ENCODE peak calls at places on chromosomes 3 and 15, in five cellular contexts. One of them, this sample, is unnamed.

GRCh38 chr3:76063019-76063418 is 277.7 kb upstream of the ZNF717 start:
- DNase-seq in neural progenitor cell: no peak
- DNase-seq in endothelial cell of umbilical vein: no peak
- DNase-seq in upper lobe of left lung: no peak
- DNase-seq in tibial artery: no peak
- DNase-seq in this sample: no peak

GRCh38 chr3:80677796-80678195 is 910.0 kb upstream of the ROBO1 start:
- DNase-seq in neural progenitor cell: no peak
- DNase-seq in endothelial cell of umbilical vein: peak
- DNase-seq in upper lobe of left lung: no peak
- DNase-seq in tibial artery: no peak
- DNase-seq in this sample: no peak

GRCh38 chr3:138180375-138181029 is 5.8 kb upstream of the DBR1 start:
- DNase-seq in neural progenitor cell: peak
- DNase-seq in endothelial cell of umbilical vein: peak
- DNase-seq in upper lobe of left lung: no peak
- DNase-seq in tibial artery: no peak
- DNase-seq in this sample: no peak

GRCh38 chr3:69929019-69929418 is 70.5 kb upstream of the SAMMSON start:
- DNase-seq in neural progenitor cell: no peak
- DNase-seq in endothelial cell of umbilical vein: no peak
- DNase-seq in upper lobe of left lung: no peak
- DNase-seq in tibial artery: no peak
- DNase-seq in this sample: no peak

GRCh38 chr3:169299129-169299528 is 364.4 kb downstream of the MECOM start:
- DNase-seq in neural progenitor cell: no peak
- DNase-seq in endothelial cell of umbilical vein: no peak
- DNase-seq in upper lobe of left lung: no peak
- DNase-seq in tibial artery: no peak
- DNase-seq in this sample: no peak

GRCh38 chr3:71805199-71805598 is 20.3 kb upstream of the PROK2 start:
- DNase-seq in neural progenitor cell: no peak
- DNase-seq in endothelial cell of umbilical vein: no peak
- DNase-seq in upper lobe of left lung: peak
- DNase-seq in tibial artery: no peak
- DNase-seq in this sample: no peak

GRCh38 chr3:46692566-46692983 is 904 bp downstream of the ALS2CL start:
- DNase-seq in neural progenitor cell: peak
- DNase-seq in endothelial cell of umbilical vein: peak
- DNase-seq in upper lobe of left lung: peak
- DNase-seq in tibial artery: no peak
- DNase-seq in this sample: peak

GRCh38 chr15:63070681-63071129 is 28.2 kb downstream of the TPM1 start:
- DNase-seq in neural progenitor cell: no peak
- DNase-seq in endothelial cell of umbilical vein: no peak
- DNase-seq in upper lobe of left lung: no peak
- DNase-seq in tibial artery: no peak
- DNase-seq in this sample: no peak

GRCh38 chr15:73322665-73323373 is 45.9 kb downstream of the HCN4 start:
- DNase-seq in neural progenitor cell: no peak
- DNase-seq in endothelial cell of umbilical vein: no peak
- DNase-seq in upper lobe of left lung: no peak
- DNase-seq in tibial artery: no peak
- DNase-seq in this sample: no peak

GRCh38 chr15:29708519-29708918 is 113.7 kb downstream of the TJP1 start:
- DNase-seq in neural progenitor cell: no peak
- DNase-seq in endothelial cell of umbilical vein: no peak
- DNase-seq in upper lobe of left lung: no peak
- DNase-seq in tibial artery: no peak
- DNase-seq in this sample: no peak

GRCh38 chr3:146334151-146334550 is 83.2 kb upstream of the PLSCR4 start:
- DNase-seq in neural progenitor cell: no peak
- DNase-seq in endothelial cell of umbilical vein: peak
- DNase-seq in upper lobe of left lung: no peak
- DNase-seq in tibial artery: peak
- DNase-seq in this sample: no peak

GRCh38 chr3:159865042-159865579 is 123.5 kb upstream of the IL12A start:
- DNase-seq in neural progenitor cell: no peak
- DNase-seq in endothelial cell of umbilical vein: no peak
- DNase-seq in upper lobe of left lung: no peak
- DNase-seq in tibial artery: no peak
- DNase-seq in this sample: no peak

GRCh38 chr3:186849392-186849975 is 7.0 kb downstream of the ADIPOQ start:
- DNase-seq in neural progenitor cell: peak
- DNase-seq in endothelial cell of umbilical vein: peak
- DNase-seq in upper lobe of left lung: no peak
- DNase-seq in tibial artery: no peak
- DNase-seq in this sample: no peak

GRCh38 chr3:58055309-58055708 is 47.1 kb downstream of the FLNB start:
- DNase-seq in neural progenitor cell: no peak
- DNase-seq in endothelial cell of umbilical vein: no peak
- DNase-seq in upper lobe of left lung: no peak
- DNase-seq in tibial artery: no peak
- DNase-seq in this sample: no peak

GRCh38 chr3:177465243-177465642 is 268.0 kb upstream of the TBL1XR1 start:
- DNase-seq in neural progenitor cell: no peak
- DNase-seq in endothelial cell of umbilical vein: no peak
- DNase-seq in upper lobe of left lung: no peak
- DNase-seq in tibial artery: peak
- DNase-seq in this sample: no peak

DNA sequence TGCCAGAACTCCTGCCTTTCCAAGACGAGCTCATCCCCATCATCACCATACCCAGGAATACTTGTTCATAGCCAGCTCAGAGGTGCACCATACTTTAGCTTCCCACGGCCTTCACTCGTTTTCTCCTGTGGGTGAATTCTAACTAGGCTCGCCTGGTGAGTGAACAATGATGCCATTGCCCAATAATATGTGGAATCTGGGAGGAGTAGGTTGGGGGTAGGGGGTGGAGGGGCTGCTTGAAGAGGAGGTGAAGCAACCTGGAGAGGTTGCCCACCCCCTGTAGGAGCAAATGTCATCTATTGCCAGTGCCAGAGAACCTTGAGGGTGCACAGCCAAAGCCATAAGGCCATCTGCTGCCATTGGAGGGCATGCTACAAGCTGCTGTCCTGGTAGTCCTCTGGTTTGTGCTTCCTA is 592 bp upstream of the ZNF445 start:
- DNase-seq in neural progenitor cell: no peak
- DNase-seq in endothelial cell of umbilical vein: no peak
- DNase-seq in upper lobe of left lung: no peak
- DNase-seq in tibial artery: no peak
- DNase-seq in this sample: no peak
- H3K27ac ChIP-seq in neural progenitor cell: no peak
- H3K27ac ChIP-seq in endothelial cell of umbilical vein: no peak
- H3K27ac ChIP-seq in upper lobe of left lung: peak
- H3K27ac ChIP-seq in tibial artery: no peak
- H3K27ac ChIP-seq in this sample: no peak

GRCh38 chr15:36886135-36887011 is 214.0 kb downstream of the MEIS2 start:
- DNase-seq in neural progenitor cell: peak
- DNase-seq in endothelial cell of umbilical vein: no peak
- DNase-seq in upper lobe of left lung: no peak
- DNase-seq in tibial artery: no peak
- DNase-seq in this sample: no peak
- H3K4me3 ChIP-seq in neural progenitor cell: peak
- H3K4me3 ChIP-seq in endothelial cell of umbilical vein: no peak
- H3K4me3 ChIP-seq in upper lobe of left lung: no peak
- H3K4me3 ChIP-seq in tibial artery: no peak
- H3K4me3 ChIP-seq in this sample: no peak

DNA sequence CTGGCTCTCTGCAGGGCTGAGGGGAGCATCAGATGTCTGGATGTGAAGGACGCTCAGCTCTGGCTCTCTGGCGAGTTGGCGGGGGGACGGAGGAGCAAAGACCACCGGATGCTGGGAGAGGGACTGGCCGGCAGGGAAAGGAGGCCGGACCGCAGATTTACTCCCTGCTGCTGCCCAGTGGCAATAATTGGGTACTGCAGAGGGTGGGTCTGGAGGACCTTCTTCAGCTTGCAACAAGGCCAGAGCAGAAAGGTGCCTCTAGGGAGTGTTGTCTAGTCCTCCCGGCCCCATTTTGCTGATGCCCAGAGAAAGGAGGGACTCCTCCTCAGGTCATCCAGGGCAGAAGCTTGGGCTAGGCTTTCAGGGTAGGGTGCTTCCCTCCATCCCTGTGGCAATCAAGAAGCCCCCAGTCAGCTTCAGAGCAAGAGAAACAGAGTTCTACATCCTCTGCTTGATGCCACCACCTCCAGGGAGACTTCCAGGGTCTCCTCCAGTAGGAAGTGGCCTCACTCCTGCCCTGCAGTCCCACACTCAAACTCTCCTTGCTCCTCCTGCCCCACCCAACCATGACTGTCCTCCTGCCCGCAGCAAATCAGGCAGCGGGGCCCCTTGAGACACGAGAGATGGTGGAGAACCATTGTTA is 20.3 kb upstream of the CSPG4 start:
- DNase-seq in neural progenitor cell: peak
- DNase-seq in endothelial cell of umbilical vein: peak
- DNase-seq in upper lobe of left lung: peak
- DNase-seq in tibial artery: peak
- DNase-seq in this sample: peak
- TF ChIP-seq CTCF in neural progenitor cell: peak
- TF ChIP-seq CTCF in endothelial cell of umbilical vein: peak
- TF ChIP-seq CTCF in upper lobe of left lung: peak
- TF ChIP-seq CTCF in tibial artery: peak
- TF ChIP-seq CTCF in this sample: peak

GRCh38 chr3:183515968-183516851 is 39.3 kb downstream of the KLHL6 start:
- DNase-seq in neural progenitor cell: no peak
- DNase-seq in endothelial cell of umbilical vein: no peak
- DNase-seq in upper lobe of left lung: peak
- DNase-seq in tibial artery: no peak
- DNase-seq in this sample: no peak

GRCh38 chr3:183518446-183519185 is 36.9 kb downstream of the KLHL6 start:
- DNase-seq in neural progenitor cell: peak
- DNase-seq in endothelial cell of umbilical vein: no peak
- DNase-seq in upper lobe of left lung: no peak
- DNase-seq in tibial artery: no peak
- DNase-seq in this sample: no peak

GRCh38 chr3:183514048-183514447 is 41.5 kb downstream of the KLHL6 start:
- DNase-seq in neural progenitor cell: no peak
- DNase-seq in endothelial cell of umbilical vein: no peak
- DNase-seq in upper lobe of left lung: no peak
- DNase-seq in tibial artery: no peak
- DNase-seq in this sample: no peak

GRCh38 chr3:183513046-183513706 is 42.3 kb downstream of the KLHL6 start:
- DNase-seq in neural progenitor cell: no peak
- DNase-seq in endothelial cell of umbilical vein: no peak
- DNase-seq in upper lobe of left lung: peak
- DNase-seq in tibial artery: no peak
- DNase-seq in this sample: no peak

GRCh38 chr3:183517656-183518055 is 37.9 kb downstream of the KLHL6 start:
- DNase-seq in neural progenitor cell: no peak
- DNase-seq in endothelial cell of umbilical vein: no peak
- DNase-seq in upper lobe of left lung: no peak
- DNase-seq in tibial artery: no peak
- DNase-seq in this sample: no peak
- H3K27ac ChIP-seq in neural progenitor cell: peak
- H3K27ac ChIP-seq in endothelial cell of umbilical vein: no peak
- H3K27ac ChIP-seq in upper lobe of left lung: peak
- H3K27ac ChIP-seq in tibial artery: no peak
- H3K27ac ChIP-seq in this sample: no peak

DNA sequence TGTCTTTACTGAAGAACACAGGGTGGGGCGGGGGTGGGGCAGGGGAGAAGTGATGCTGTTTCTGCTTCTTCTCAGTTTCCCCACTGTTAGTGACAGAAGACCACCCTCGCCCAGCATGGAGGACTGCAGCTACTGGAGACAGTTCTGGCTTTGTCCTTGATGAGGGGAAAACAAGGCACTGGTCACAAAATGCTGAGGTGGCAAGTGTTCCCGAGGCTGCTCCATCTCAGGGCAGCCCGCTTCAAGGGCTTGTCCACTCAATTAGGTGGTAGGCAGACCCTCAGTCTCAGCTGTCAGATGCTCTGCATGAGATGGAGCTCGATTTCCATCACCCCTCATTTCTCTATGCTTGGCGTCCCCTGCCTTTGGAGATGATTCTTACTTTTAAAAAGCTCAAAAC is 33.8 kb upstream of the RYK start:
- DNase-seq in neural progenitor cell: no peak
- DNase-seq in endothelial cell of umbilical vein: no peak
- DNase-seq in upper lobe of left lung: no peak
- DNase-seq in tibial artery: no peak
- DNase-seq in this sample: no peak
- H3K4me3 ChIP-seq in neural progenitor cell: no peak
- H3K4me3 ChIP-seq in endothelial cell of umbilical vein: no peak
- H3K4me3 ChIP-seq in upper lobe of left lung: no peak
- H3K4me3 ChIP-seq in tibial artery: no peak
- H3K4me3 ChIP-seq in this sample: no peak

DNA sequence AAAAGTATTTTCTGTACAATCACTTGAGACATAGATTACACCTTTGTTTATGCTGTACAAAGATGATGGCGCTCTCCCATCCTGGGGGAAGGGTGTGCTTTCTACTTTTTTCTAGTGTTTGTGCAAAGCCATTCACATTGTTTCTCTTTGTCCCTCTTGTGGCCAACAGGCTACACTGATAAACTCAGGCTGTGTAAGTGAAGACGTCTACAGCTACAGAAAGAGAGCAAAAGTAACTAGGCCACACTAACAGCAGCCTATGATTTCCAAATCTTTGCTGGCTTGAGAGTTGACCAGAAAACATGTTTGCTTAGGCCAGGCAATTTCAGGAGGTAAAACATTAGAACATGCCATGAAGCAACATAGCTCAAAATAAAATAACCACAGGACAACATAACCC is 75.1 kb downstream of the FOXB1 start:
- DNase-seq in neural progenitor cell: peak
- DNase-seq in endothelial cell of umbilical vein: no peak
- DNase-seq in upper lobe of left lung: no peak
- DNase-seq in tibial artery: no peak
- DNase-seq in this sample: no peak
- TF ChIP-seq CTCF in neural progenitor cell: peak
- TF ChIP-seq CTCF in endothelial cell of umbilical vein: no peak
- TF ChIP-seq CTCF in upper lobe of left lung: no peak
- TF ChIP-seq CTCF in tibial artery: no peak
- TF ChIP-seq CTCF in this sample: no peak

This sample was measured in lower lobe of right lung.